ENCODE peak calls at places on chromosomes 12 and 14, in nine cellular contexts. One of them, this sample, is unnamed.

GRCh38 chr12:52418576-52419110 is 12.5 kb upstream of the KRT82 start:
- DNase-seq in stimulated activated CD4-positive, alpha-beta T cell treated with anti-CD3 and anti-CD28 coated beads, Interleukin-4, amount 100 ng/mL, for 4 hours: no peak
- DNase-seq in GDM1: no peak
- DNase-seq in NCI-H748 treated with DMSO at 0.1 percent for 48 hours: no peak
- DNase-seq in left cardiac atrium: no peak
- DNase-seq in AG08396: no peak
- DNase-seq in activated naive CD8-positive, alpha-beta T cell treated with anti-CD3 and anti-CD28 coated beads, Interleukin-2, amount 50 U/mL, for 24 hours: no peak
- DNase-seq in MCF 10A: no peak
- DNase-seq in T-cell: no peak
- DNase-seq in this sample: no peak

GRCh38 chr12:109150124-109150640 is 33.8 kb downstream of the ACACB start:
- DNase-seq in stimulated activated CD4-positive, alpha-beta T cell treated with anti-CD3 and anti-CD28 coated beads, Interleukin-4, amount 100 ng/mL, for 4 hours: no peak
- DNase-seq in GDM1: no peak
- DNase-seq in NCI-H748 treated with DMSO at 0.1 percent for 48 hours: no peak
- DNase-seq in left cardiac atrium: no peak
- DNase-seq in AG08396: no peak
- DNase-seq in activated naive CD8-positive, alpha-beta T cell treated with anti-CD3 and anti-CD28 coated beads, Interleukin-2, amount 50 U/mL, for 24 hours: no peak
- DNase-seq in MCF 10A: no peak
- DNase-seq in T-cell: no peak
- DNase-seq in this sample: no peak

GRCh38 chr12:89424394-89424793 is 72.1 kb upstream of the DUSP6 start:
- DNase-seq in stimulated activated CD4-positive, alpha-beta T cell treated with anti-CD3 and anti-CD28 coated beads, Interleukin-4, amount 100 ng/mL, for 4 hours: no peak
- DNase-seq in GDM1: no peak
- DNase-seq in NCI-H748 treated with DMSO at 0.1 percent for 48 hours: no peak
- DNase-seq in left cardiac atrium: no peak
- DNase-seq in AG08396: no peak
- DNase-seq in activated naive CD8-positive, alpha-beta T cell treated with anti-CD3 and anti-CD28 coated beads, Interleukin-2, amount 50 U/mL, for 24 hours: no peak
- DNase-seq in MCF 10A: no peak
- DNase-seq in T-cell: no peak
- DNase-seq in this sample: no peak

GRCh38 chr12:3753549-3754284 is 808 bp upstream of the CRACR2A start:
- DNase-seq in stimulated activated CD4-positive, alpha-beta T cell treated with anti-CD3 and anti-CD28 coated beads, Interleukin-4, amount 100 ng/mL, for 4 hours: no peak
- DNase-seq in GDM1: no peak
- DNase-seq in NCI-H748 treated with DMSO at 0.1 percent for 48 hours: no peak
- DNase-seq in left cardiac atrium: peak; percentile 40
- DNase-seq in AG08396: no peak
- DNase-seq in activated naive CD8-positive, alpha-beta T cell treated with anti-CD3 and anti-CD28 coated beads, Interleukin-2, amount 50 U/mL, for 24 hours: peak; percentile 27
- DNase-seq in MCF 10A: no peak
- DNase-seq in T-cell: no peak
- DNase-seq in this sample: peak; percentile 17

GRCh38 chr12:123942277-123942653 is 30.4 kb downstream of the CCDC92 start:
- DNase-seq in stimulated activated CD4-positive, alpha-beta T cell treated with anti-CD3 and anti-CD28 coated beads, Interleukin-4, amount 100 ng/mL, for 4 hours: no peak
- DNase-seq in GDM1: no peak
- DNase-seq in NCI-H748 treated with DMSO at 0.1 percent for 48 hours: no peak
- DNase-seq in left cardiac atrium: no peak
- DNase-seq in AG08396: peak; percentile 70
- DNase-seq in activated naive CD8-positive, alpha-beta T cell treated with anti-CD3 and anti-CD28 coated beads, Interleukin-2, amount 50 U/mL, for 24 hours: no peak
- DNase-seq in MCF 10A: peak; percentile 70
- DNase-seq in T-cell: no peak
- DNase-seq in this sample: no peak

GRCh38 chr14:53452005-53452678 is 299.0 kb upstream of the DDHD1 start:
- DNase-seq in stimulated activated CD4-positive, alpha-beta T cell treated with anti-CD3 and anti-CD28 coated beads, Interleukin-4, amount 100 ng/mL, for 4 hours: no peak
- DNase-seq in GDM1: no peak
- DNase-seq in NCI-H748 treated with DMSO at 0.1 percent for 48 hours: no peak
- DNase-seq in left cardiac atrium: no peak
- DNase-seq in AG08396: no peak
- DNase-seq in activated naive CD8-positive, alpha-beta T cell treated with anti-CD3 and anti-CD28 coated beads, Interleukin-2, amount 50 U/mL, for 24 hours: no peak
- DNase-seq in MCF 10A: no peak
- DNase-seq in T-cell: no peak
- DNase-seq in this sample: no peak

GRCh38 chr12:93180566-93180965 is 197.2 kb upstream of the NUDT4 start:
- DNase-seq in stimulated activated CD4-positive, alpha-beta T cell treated with anti-CD3 and anti-CD28 coated beads, Interleukin-4, amount 100 ng/mL, for 4 hours: no peak
- DNase-seq in GDM1: no peak
- DNase-seq in NCI-H748 treated with DMSO at 0.1 percent for 48 hours: no peak
- DNase-seq in left cardiac atrium: no peak
- DNase-seq in AG08396: no peak
- DNase-seq in activated naive CD8-positive, alpha-beta T cell treated with anti-CD3 and anti-CD28 coated beads, Interleukin-2, amount 50 U/mL, for 24 hours: no peak
- DNase-seq in MCF 10A: no peak
- DNase-seq in T-cell: no peak
- DNase-seq in this sample: no peak

GRCh38 chr12:57836442-57837375 is 9.8 kb downstream of the CTDSP2 start:
- DNase-seq in stimulated activated CD4-positive, alpha-beta T cell treated with anti-CD3 and anti-CD28 coated beads, Interleukin-4, amount 100 ng/mL, for 4 hours: peak; percentile 29
- DNase-seq in GDM1: peak; percentile 73
- DNase-seq in NCI-H748 treated with DMSO at 0.1 percent for 48 hours: no peak
- DNase-seq in left cardiac atrium: peak; percentile 83
- DNase-seq in AG08396: peak; percentile 75
- DNase-seq in activated naive CD8-positive, alpha-beta T cell treated with anti-CD3 and anti-CD28 coated beads, Interleukin-2, amount 50 U/mL, for 24 hours: peak; percentile 56
- DNase-seq in MCF 10A: peak; percentile 60
- DNase-seq in T-cell: no peak
- DNase-seq in this sample: no peak

GRCh38 chr12:31220061-31220460 is 105.9 kb downstream of the SINHCAF start:
- DNase-seq in stimulated activated CD4-positive, alpha-beta T cell treated with anti-CD3 and anti-CD28 coated beads, Interleukin-4, amount 100 ng/mL, for 4 hours: no peak
- DNase-seq in GDM1: no peak
- DNase-seq in NCI-H748 treated with DMSO at 0.1 percent for 48 hours: no peak
- DNase-seq in left cardiac atrium: no peak
- DNase-seq in AG08396: no peak
- DNase-seq in activated naive CD8-positive, alpha-beta T cell treated with anti-CD3 and anti-CD28 coated beads, Interleukin-2, amount 50 U/mL, for 24 hours: no peak
- DNase-seq in MCF 10A: no peak
- DNase-seq in T-cell: no peak
- DNase-seq in this sample: no peak

GRCh38 chr14:102390486-102390885 is 27.7 kb downstream of the TECPR2 start:
- DNase-seq in stimulated activated CD4-positive, alpha-beta T cell treated with anti-CD3 and anti-CD28 coated beads, Interleukin-4, amount 100 ng/mL, for 4 hours: no peak
- DNase-seq in GDM1: no peak
- DNase-seq in NCI-H748 treated with DMSO at 0.1 percent for 48 hours: no peak
- DNase-seq in left cardiac atrium: no peak
- DNase-seq in AG08396: no peak
- DNase-seq in activated naive CD8-positive, alpha-beta T cell treated with anti-CD3 and anti-CD28 coated beads, Interleukin-2, amount 50 U/mL, for 24 hours: no peak
- DNase-seq in MCF 10A: no peak
- DNase-seq in T-cell: no peak
- DNase-seq in this sample: no peak

GRCh38 chr14:71320107-71320733 is 413.0 kb downstream of the PCNX1 start:
- DNase-seq in stimulated activated CD4-positive, alpha-beta T cell treated with anti-CD3 and anti-CD28 coated beads, Interleukin-4, amount 100 ng/mL, for 4 hours: peak; percentile 99
- DNase-seq in GDM1: peak; percentile 96
- DNase-seq in NCI-H748 treated with DMSO at 0.1 percent for 48 hours: peak; percentile 93
- DNase-seq in left cardiac atrium: peak; percentile 98
- DNase-seq in AG08396: peak; percentile 98
- DNase-seq in activated naive CD8-positive, alpha-beta T cell treated with anti-CD3 and anti-CD28 coated beads, Interleukin-2, amount 50 U/mL, for 24 hours: peak; percentile 98
- DNase-seq in MCF 10A: peak; percentile 98
- DNase-seq in T-cell: peak; percentile 99
- DNase-seq in this sample: peak; percentile 90

GRCh38 chr12:132560421-132560830 is 50.0 kb downstream of the LRCOL1 start:
- DNase-seq in stimulated activated CD4-positive, alpha-beta T cell treated with anti-CD3 and anti-CD28 coated beads, Interleukin-4, amount 100 ng/mL, for 4 hours: no peak
- DNase-seq in GDM1: no peak
- DNase-seq in NCI-H748 treated with DMSO at 0.1 percent for 48 hours: peak; percentile 15
- DNase-seq in left cardiac atrium: no peak
- DNase-seq in AG08396: peak; percentile 55
- DNase-seq in activated naive CD8-positive, alpha-beta T cell treated with anti-CD3 and anti-CD28 coated beads, Interleukin-2, amount 50 U/mL, for 24 hours: peak; percentile 35
- DNase-seq in MCF 10A: no peak
- DNase-seq in T-cell: no peak
- DNase-seq in this sample: no peak

GRCh38 chr12:109487181-109488050 is 10.0 kb downstream of the UBE3B start:
- DNase-seq in stimulated activated CD4-positive, alpha-beta T cell treated with anti-CD3 and anti-CD28 coated beads, Interleukin-4, amount 100 ng/mL, for 4 hours: no peak
- DNase-seq in GDM1: no peak
- DNase-seq in NCI-H748 treated with DMSO at 0.1 percent for 48 hours: no peak
- DNase-seq in left cardiac atrium: no peak
- DNase-seq in AG08396: no peak
- DNase-seq in activated naive CD8-positive, alpha-beta T cell treated with anti-CD3 and anti-CD28 coated beads, Interleukin-2, amount 50 U/mL, for 24 hours: no peak
- DNase-seq in MCF 10A: no peak
- DNase-seq in T-cell: no peak
- DNase-seq in this sample: no peak

GRCh38 chr12:57213763-57214397 is 2.7 kb upstream of the NXPH4 start:
- DNase-seq in stimulated activated CD4-positive, alpha-beta T cell treated with anti-CD3 and anti-CD28 coated beads, Interleukin-4, amount 100 ng/mL, for 4 hours: no peak
- DNase-seq in GDM1: no peak
- DNase-seq in NCI-H748 treated with DMSO at 0.1 percent for 48 hours: no peak
- DNase-seq in left cardiac atrium: no peak
- DNase-seq in AG08396: no peak
- DNase-seq in activated naive CD8-positive, alpha-beta T cell treated with anti-CD3 and anti-CD28 coated beads, Interleukin-2, amount 50 U/mL, for 24 hours: no peak
- DNase-seq in MCF 10A: no peak
- DNase-seq in T-cell: no peak
- DNase-seq in this sample: no peak

GRCh38 chr14:91284146-91284790 is 39.8 kb upstream of the GPR68 start:
- DNase-seq in stimulated activated CD4-positive, alpha-beta T cell treated with anti-CD3 and anti-CD28 coated beads, Interleukin-4, amount 100 ng/mL, for 4 hours: no peak
- DNase-seq in GDM1: no peak
- DNase-seq in NCI-H748 treated with DMSO at 0.1 percent for 48 hours: no peak
- DNase-seq in left cardiac atrium: no peak
- DNase-seq in AG08396: peak; percentile 92
- DNase-seq in activated naive CD8-positive, alpha-beta T cell treated with anti-CD3 and anti-CD28 coated beads, Interleukin-2, amount 50 U/mL, for 24 hours: no peak
- DNase-seq in MCF 10A: peak; percentile 49
- DNase-seq in T-cell: no peak
- DNase-seq in this sample: no peak

GRCh38 chr12:3035815-3036702 is 41.1 kb upstream of the TSPAN9 start:
- DNase-seq in stimulated activated CD4-positive, alpha-beta T cell treated with anti-CD3 and anti-CD28 coated beads, Interleukin-4, amount 100 ng/mL, for 4 hours: no peak
- DNase-seq in GDM1: no peak
- DNase-seq in NCI-H748 treated with DMSO at 0.1 percent for 48 hours: no peak
- DNase-seq in left cardiac atrium: no peak
- DNase-seq in AG08396: peak; percentile 50
- DNase-seq in activated naive CD8-positive, alpha-beta T cell treated with anti-CD3 and anti-CD28 coated beads, Interleukin-2, amount 50 U/mL, for 24 hours: no peak
- DNase-seq in MCF 10A: no peak
- DNase-seq in T-cell: no peak
- DNase-seq in this sample: no peak

GRCh38 chr12:101074940-101075680 is 134.9 kb downstream of the SLC5A8 start:
- DNase-seq in stimulated activated CD4-positive, alpha-beta T cell treated with anti-CD3 and anti-CD28 coated beads, Interleukin-4, amount 100 ng/mL, for 4 hours: no peak
- DNase-seq in GDM1: no peak
- DNase-seq in NCI-H748 treated with DMSO at 0.1 percent for 48 hours: peak; percentile 9
- DNase-seq in left cardiac atrium: no peak
- DNase-seq in AG08396: no peak
- DNase-seq in activated naive CD8-positive, alpha-beta T cell treated with anti-CD3 and anti-CD28 coated beads, Interleukin-2, amount 50 U/mL, for 24 hours: no peak
- DNase-seq in MCF 10A: no peak
- DNase-seq in T-cell: no peak
- DNase-seq in this sample: no peak

GRCh38 chr12:57227315-57228115 is 2.0 kb upstream of the SHMT2 start:
- DNase-seq in stimulated activated CD4-positive, alpha-beta T cell treated with anti-CD3 and anti-CD28 coated beads, Interleukin-4, amount 100 ng/mL, for 4 hours: no peak
- DNase-seq in GDM1: no peak
- DNase-seq in NCI-H748 treated with DMSO at 0.1 percent for 48 hours: no peak
- DNase-seq in left cardiac atrium: no peak
- DNase-seq in AG08396: no peak
- DNase-seq in activated naive CD8-positive, alpha-beta T cell treated with anti-CD3 and anti-CD28 coated beads, Interleukin-2, amount 50 U/mL, for 24 hours: no peak
- DNase-seq in MCF 10A: no peak
- DNase-seq in T-cell: no peak
- DNase-seq in this sample: no peak

GRCh38 chr12:56916996-56917333 is 17.2 kb downstream of the SDR9C7 start:
- DNase-seq in stimulated activated CD4-positive, alpha-beta T cell treated with anti-CD3 and anti-CD28 coated beads, Interleukin-4, amount 100 ng/mL, for 4 hours: no peak
- DNase-seq in GDM1: no peak
- DNase-seq in NCI-H748 treated with DMSO at 0.1 percent for 48 hours: no peak
- DNase-seq in left cardiac atrium: no peak
- DNase-seq in AG08396: no peak
- DNase-seq in activated naive CD8-positive, alpha-beta T cell treated with anti-CD3 and anti-CD28 coated beads, Interleukin-2, amount 50 U/mL, for 24 hours: no peak
- DNase-seq in MCF 10A: no peak
- DNase-seq in T-cell: no peak
- DNase-seq in this sample: no peak

GRCh38 chr12:91482231-91482630 is 299.6 kb upstream of the DCN start:
- DNase-seq in stimulated activated CD4-positive, alpha-beta T cell treated with anti-CD3 and anti-CD28 coated beads, Interleukin-4, amount 100 ng/mL, for 4 hours: no peak
- DNase-seq in GDM1: no peak
- DNase-seq in NCI-H748 treated with DMSO at 0.1 percent for 48 hours: no peak
- DNase-seq in left cardiac atrium: no peak
- DNase-seq in AG08396: no peak
- DNase-seq in activated naive CD8-positive, alpha-beta T cell treated with anti-CD3 and anti-CD28 coated beads, Interleukin-2, amount 50 U/mL, for 24 hours: no peak
- DNase-seq in MCF 10A: no peak
- DNase-seq in T-cell: no peak
- DNase-seq in this sample: no peak

GRCh38 chr12:63966603-63966975 is 122.1 kb downstream of the SRGAP1 start:
- DNase-seq in stimulated activated CD4-positive, alpha-beta T cell treated with anti-CD3 and anti-CD28 coated beads, Interleukin-4, amount 100 ng/mL, for 4 hours: no peak
- DNase-seq in GDM1: no peak
- DNase-seq in NCI-H748 treated with DMSO at 0.1 percent for 48 hours: no peak
- DNase-seq in left cardiac atrium: no peak
- DNase-seq in AG08396: no peak
- DNase-seq in activated naive CD8-positive, alpha-beta T cell treated with anti-CD3 and anti-CD28 coated beads, Interleukin-2, amount 50 U/mL, for 24 hours: no peak
- DNase-seq in MCF 10A: no peak
- DNase-seq in T-cell: no peak
- DNase-seq in this sample: no peak

GRCh38 chr12:79658221-79658620 is 32.5 kb downstream of the PAWR start:
- DNase-seq in stimulated activated CD4-positive, alpha-beta T cell treated with anti-CD3 and anti-CD28 coated beads, Interleukin-4, amount 100 ng/mL, for 4 hours: no peak
- DNase-seq in GDM1: no peak
- DNase-seq in NCI-H748 treated with DMSO at 0.1 percent for 48 hours: no peak
- DNase-seq in left cardiac atrium: no peak
- DNase-seq in AG08396: no peak
- DNase-seq in activated naive CD8-positive, alpha-beta T cell treated with anti-CD3 and anti-CD28 coated beads, Interleukin-2, amount 50 U/mL, for 24 hours: no peak
- DNase-seq in MCF 10A: no peak
- DNase-seq in T-cell: no peak
- DNase-seq in this sample: no peak

GRCh38 chr14:31939934-31940333 is 137.2 kb upstream of the ARHGAP5 start:
- DNase-seq in stimulated activated CD4-positive, alpha-beta T cell treated with anti-CD3 and anti-CD28 coated beads, Interleukin-4, amount 100 ng/mL, for 4 hours: no peak
- DNase-seq in GDM1: no peak
- DNase-seq in NCI-H748 treated with DMSO at 0.1 percent for 48 hours: no peak
- DNase-seq in left cardiac atrium: no peak
- DNase-seq in AG08396: no peak
- DNase-seq in activated naive CD8-positive, alpha-beta T cell treated with anti-CD3 and anti-CD28 coated beads, Interleukin-2, amount 50 U/mL, for 24 hours: no peak
- DNase-seq in MCF 10A: no peak
- DNase-seq in T-cell: no peak
- DNase-seq in this sample: no peak

GRCh38 chr12:89756638-89757321 is 48.1 kb upstream of the ATP2B1 start:
- DNase-seq in stimulated activated CD4-positive, alpha-beta T cell treated with anti-CD3 and anti-CD28 coated beads, Interleukin-4, amount 100 ng/mL, for 4 hours: peak; percentile 4
- DNase-seq in GDM1: peak; percentile 67
- DNase-seq in NCI-H748 treated with DMSO at 0.1 percent for 48 hours: no peak
- DNase-seq in left cardiac atrium: no peak
- DNase-seq in AG08396: peak; percentile 76
- DNase-seq in activated naive CD8-positive, alpha-beta T cell treated with anti-CD3 and anti-CD28 coated beads, Interleukin-2, amount 50 U/mL, for 24 hours: no peak
- DNase-seq in MCF 10A: peak; percentile 98
- DNase-seq in T-cell: no peak
- DNase-seq in this sample: no peak

GRCh38 chr12:29223936-29224921 is 75.2 kb downstream of the FAR2 start:
- DNase-seq in stimulated activated CD4-positive, alpha-beta T cell treated with anti-CD3 and anti-CD28 coated beads, Interleukin-4, amount 100 ng/mL, for 4 hours: no peak
- DNase-seq in GDM1: no peak
- DNase-seq in NCI-H748 treated with DMSO at 0.1 percent for 48 hours: no peak
- DNase-seq in left cardiac atrium: no peak
- DNase-seq in AG08396: no peak
- DNase-seq in activated naive CD8-positive, alpha-beta T cell treated with anti-CD3 and anti-CD28 coated beads, Interleukin-2, amount 50 U/mL, for 24 hours: no peak
- DNase-seq in MCF 10A: no peak
- DNase-seq in T-cell: no peak
- DNase-seq in this sample: no peak

This sample was measured in activated B cell treated with CpG ODN at 0.5 μM for 24 hours.